ENCODE peak calls at places on chromosomes 6 and 20, in nine cellular contexts. C, Q, N, B, V, O, Z, R and X are unnamed samples. For H3K9me3, the result is how much of the 10 kb centered on the place peaks cover.

GRCh38 chr20:19524691-19525090 is 233.4 kb upstream of the RIN2 start:
- DNase-seq in Z (no peak), C (no peak), Q (no peak), N (no peak), R (no peak), O (no peak), B (no peak), V (no peak), X (no peak)

GRCh38 chr20:61702246-61702645 is 363.4 kb downstream of the TAF4 start:
- DNase-seq in N (no peak), Z (no peak), B (no peak), Q (no peak), O (no peak), C (no peak), V (no peak), R (no peak), X (no peak)

GRCh38 chr6:110398778-110399177 is 16.6 kb downstream of the DDO start:
- DNase-seq in Z (no peak), V (no peak), B (no peak), R (no peak), Q (no peak), O (no peak), C (no peak), N (no peak), X (no peak)

GRCh38 chr6:168715643-168716481 is 274.9 kb downstream of the SMOC2 start:
- DNase-seq in V (no peak), N (no peak), C (no peak), R (no peak), B (no peak), O (no peak), Q (no peak), Z (no peak), X (no peak)

GRCh38 chr20:21520702-21521595 is 7.1 kb upstream of the NKX2-2 start:
- DNase-seq in V (no peak), O (no peak), R (no peak), Q (no peak), C (no peak), Z (no peak), B (no peak), N (peak), X (no peak)

GRCh38 chr6:121584591-121585369 is 149.3 kb downstream of the GJA1 start:
- DNase-seq in N (no peak), B (no peak), Q (no peak), C (no peak), V (no peak), Z (no peak), O (no peak), R (no peak), X (no peak)

GRCh38 chr6:167662104-167662880 is 164.4 kb upstream of the AFDN start:
- DNase-seq in O (peak), Z (no peak), C (no peak), R (no peak), B (no peak), N (peak), Q (no peak), V (no peak), X (no peak)

GRCh38 chr6:36650848-36651247 is 27.7 kb upstream of the CDKN1A start:
- DNase-seq in R (peak), Z (no peak), V (no peak), C (no peak), O (no peak), N (no peak), Q (no peak), B (no peak), X (no peak)

GRCh38 chr6:3001146-3001772 is 1.6 kb downstream of the NQO2 start:
- DNase-seq in V (no peak), B (no peak), O (no peak), Z (no peak), Q (no peak), C (no peak), R (no peak), N (no peak), X (no peak)

GRCh38 chr6:37242429-37243052 is 15.0 kb upstream of the TBC1D22B start:
- DNase-seq in N (no peak), R (no peak), O (no peak), Z (peak), B (peak), Q (peak), C (peak), V (peak), X (no peak)

GRCh38 chr6:1054653-1055014 is 257.3 kb upstream of the FOXQ1 start:
- DNase-seq in R (no peak), Z (no peak), O (no peak), C (no peak), B (no peak), V (no peak), N (no peak), Q (no peak), X (no peak)

GRCh38 chr20:47276856-47277541 is 79.5 kb downstream of the ZMYND8 start:
- DNase-seq in N (peak), Q (peak), Z (peak), V (no peak), B (no peak), R (no peak), C (peak), O (peak), X (peak)

GRCh38 chr6:52046456-52046855 is 41.0 kb downstream of the PKHD1 start:
- DNase-seq in C (no peak), O (no peak), N (no peak), V (no peak), Z (no peak), R (no peak), B (no peak), Q (no peak), X (no peak)

GRCh38 chr6:64777941-64778785 is 928.9 kb downstream of the EYS start:
- DNase-seq in Z (no peak), V (no peak), O (no peak), C (no peak), R (no peak), B (no peak), Q (no peak), N (no peak), X (no peak)

GRCh38 chr6:125888989-125889656 is 67.4 kb upstream of the HINT3 start:
- DNase-seq in B (no peak), V (peak), Z (no peak), R (no peak), O (no peak), N (no peak), Q (no peak), C (no peak), X (no peak)

GRCh38 chr20:819680-820327 is 13.7 kb upstream of the FAM110A start:
- DNase-seq in B (no peak), N (no peak), C (no peak), Z (no peak), O (no peak), V (no peak), R (no peak), Q (no peak), X (no peak)

DNA sequence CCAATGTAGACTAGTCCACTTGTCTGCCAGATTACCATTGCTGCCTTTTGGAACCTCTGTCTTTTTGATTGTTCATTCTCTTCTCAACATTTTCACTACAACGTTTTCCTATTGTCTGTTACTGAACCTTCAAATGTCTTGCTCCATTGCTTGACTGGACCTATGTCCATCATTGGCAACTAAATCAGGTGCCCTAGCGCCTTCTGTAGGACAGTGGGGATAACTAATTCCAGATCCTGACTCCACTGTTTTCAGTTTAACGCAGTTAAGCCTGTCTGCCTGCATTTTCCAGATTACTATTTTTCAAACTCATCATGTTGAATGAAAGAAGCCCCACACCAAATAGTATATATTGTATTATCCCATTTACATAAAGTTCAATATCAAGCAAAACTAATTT is 433.6 kb downstream of the RNF144B start:
- DNase-seq in Q (no peak), B (no peak), R (no peak), Z (no peak), C (no peak), V (no peak), N (no peak), O (no peak), X (no peak)
- H3K9me3 ChIP-seq in Q (under half), B (under half), R (under half), Z (under half), C (under half), V (under half), N (under half), O (under half), X (under half)

GRCh38 chr6:73364121-73364520 is 1.7 kb downstream of the KHDC3L start:
- DNase-seq in R (no peak), Z (no peak), O (no peak), V (no peak), N (no peak), Q (no peak), C (no peak), B (no peak), X (no peak)
- TF ChIP-seq EP300 in R (no peak), Z (no peak), O (no peak), V (no peak), N (no peak), Q (no peak), C (no peak), B (no peak), X (no peak)

GRCh38 chr20:31410011-31410410 is 4.0 kb upstream of the DEFB121 start:
- DNase-seq in R (no peak), C (no peak), Z (no peak), B (no peak), O (no peak), V (no peak), N (no peak), Q (no peak), X (no peak)

GRCh38 chr20:31418307-31418706 is 12.3 kb upstream of the DEFB121 start:
- DNase-seq in V (no peak), Z (no peak), C (no peak), Q (no peak), R (no peak), N (no peak), B (no peak), O (no peak), X (no peak)

DNA sequence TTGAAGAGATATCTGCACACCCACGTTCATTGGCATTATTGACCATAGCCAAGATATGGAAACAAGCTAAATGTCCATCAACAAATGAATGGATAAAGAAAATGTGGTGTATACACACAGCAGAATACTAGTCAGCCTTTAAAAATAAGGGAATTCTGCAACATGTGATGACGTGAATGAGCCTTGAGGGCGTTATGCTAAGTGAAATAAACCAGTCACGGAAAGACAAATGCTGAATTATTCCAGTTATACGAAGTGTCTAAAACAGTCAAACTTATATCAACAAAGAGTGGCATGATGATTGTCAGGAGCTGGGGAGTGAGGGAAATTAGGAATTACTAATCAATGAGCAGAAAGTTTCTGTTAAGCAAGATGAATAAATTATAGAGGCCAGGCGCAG is 8.4 kb upstream of the DEFB121 start:
- DNase-seq in R (no peak), C (no peak), O (no peak), Q (no peak), Z (no peak), B (no peak), V (no peak), N (no peak), X (no peak)
- H3K9me3 ChIP-seq in R (under half), C (under half), O (under half), Q (under half), Z (under half), B (under half), V (under half), N (under half), X (under half)

GRCh38 chr6:43629104-43629504 is at the start of gene GTPBP2:
- DNase-seq in N (peak), Q (peak), Z (peak), O (peak), B (peak), V (peak), C (peak), R (peak), X (peak)

GRCh38 chr6:43624786-43625288 is 4.2 kb downstream of the GTPBP2 start:
- DNase-seq in Z (no peak), O (no peak), R (no peak), Q (no peak), V (no peak), N (no peak), C (no peak), B (no peak), X (no peak)

GRCh38 chr6:43628392-43629103 is 516 bp downstream of the GTPBP2 start:
- DNase-seq in Z (peak), B (peak), Q (peak), C (peak), N (no peak), O (peak), R (peak), V (peak), X (peak)

GRCh38 chr6:43625393-43625992 is 3.6 kb downstream of the GTPBP2 start:
- DNase-seq in R (no peak), O (no peak), N (no peak), B (no peak), V (peak), Z (no peak), C (no peak), Q (no peak), X (no peak)

DNA sequence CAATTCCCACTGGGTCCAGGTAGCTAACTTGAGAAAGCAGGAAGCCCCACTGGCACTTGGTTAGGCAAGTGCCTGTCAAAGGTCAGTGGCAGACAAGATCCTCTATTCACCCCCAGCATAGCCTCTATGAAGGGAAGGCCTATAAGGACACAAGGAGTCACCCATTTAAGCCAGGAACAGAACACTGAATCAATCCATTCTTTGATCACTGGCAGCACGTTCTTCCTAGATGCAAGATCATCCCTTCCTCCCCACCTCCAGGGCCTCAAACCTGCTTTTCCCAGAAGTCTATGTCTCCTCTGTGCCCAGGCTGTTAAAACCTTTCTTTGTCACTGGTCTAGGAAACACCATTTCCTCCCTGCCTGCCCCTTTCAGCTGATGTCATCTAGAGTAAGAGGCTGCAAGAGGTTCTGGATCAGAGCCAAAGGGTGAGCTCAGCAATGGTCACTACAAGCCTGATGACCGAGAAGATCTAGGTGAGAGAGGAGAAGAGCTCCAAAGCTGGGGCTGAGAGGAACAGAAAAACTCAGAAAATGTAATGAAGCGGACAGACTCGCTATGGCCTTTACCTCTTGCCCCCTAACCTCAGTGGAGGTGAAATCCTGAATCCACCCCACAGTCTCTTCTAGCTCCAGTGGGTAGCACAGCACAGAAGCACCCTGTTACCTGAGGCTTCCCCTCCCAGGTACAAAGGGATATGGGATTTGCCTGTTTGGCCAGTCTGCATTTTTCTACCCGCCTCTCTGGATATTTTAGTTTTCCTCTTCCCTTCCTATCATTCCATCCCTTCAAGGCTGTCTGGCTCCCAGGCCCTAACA is 1.8 kb downstream of the GTPBP2 start:
- DNase-seq in R (peak), Z (peak), O (peak), N (no peak), Q (peak), C (peak), B (peak), V (peak), X (peak)
- TF ChIP-seq EP300 in R (no peak), Z (no peak), O (no peak), N (no peak), Q (peak), C (peak), B (no peak), V (peak), X (no peak)

DNA sequence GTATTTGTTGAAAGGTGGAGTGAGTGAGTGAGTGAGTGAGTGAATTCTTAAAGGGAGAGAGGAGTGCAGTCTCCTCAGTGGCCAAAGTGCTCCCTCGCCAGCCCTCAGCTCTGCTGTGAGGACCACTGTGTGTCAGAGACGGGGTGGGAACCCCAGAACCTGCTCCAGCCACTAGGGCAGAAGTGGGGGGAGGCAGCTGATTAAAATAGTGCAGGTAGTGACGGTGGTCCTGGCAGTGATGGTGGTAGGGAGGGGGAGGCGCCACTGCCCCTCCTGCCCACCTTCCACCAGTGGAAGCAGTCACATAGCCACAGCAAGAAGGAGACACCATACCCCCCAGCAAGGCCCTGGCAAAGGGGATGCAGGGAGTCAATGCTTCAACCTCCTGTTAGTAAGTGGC is 133.5 kb downstream of the PHACTR3 start:
- DNase-seq in N (no peak), C (no peak), Z (no peak), V (no peak), Q (no peak), O (no peak), B (no peak), R (no peak), X (no peak)
- H3K9me3 ChIP-seq in N (under half), C (under half), Z (under half), V (under half), Q (under half), O (under half), B (under half), R (under half), X (under half)